ENCODE peak calls at places on chromosome 10, in four cellular contexts. T, R, Y and F are unnamed samples.

GRCh38 chr10:124077216-124077615 is 16.2 kb downstream of the CHST15 start:
- DNase-seq in T (no peak), R (no peak), Y (no peak), F (no peak)

GRCh38 chr10:44316187-44316921 is 68.5 kb downstream of the CXCL12 start:
- DNase-seq in R (no peak), T (no peak), Y (no peak), F (no peak)

GRCh38 chr10:90968448-90969086 is 47.7 kb upstream of the ANKRD1 start:
- DNase-seq in Y (no peak), T (no peak), R (no peak), F (no peak)

GRCh38 chr10:55629792-55630490 is 731.1 kb downstream of the ZWINT start:
- DNase-seq in Y (no peak), R (peak; percentile 48), T (no peak), F (no peak)

GRCh38 chr10:116272497-116273221 is at the start of gene GFRA1:
- DNase-seq in T (peak; percentile 32), R (peak; percentile 53), Y (no peak), F (no peak)

GRCh38 chr10:30058570-30059132 is 735 bp downstream of the JCAD start:
- DNase-seq in T (peak; percentile 23), R (no peak), Y (no peak), F (no peak)

GRCh38 chr10:48604408-48605263 is at the start of gene ARHGAP22:
- DNase-seq in R (peak; percentile 58), T (peak; percentile 74), Y (peak; percentile 22), F (peak; percentile 37)

GRCh38 chr10:50624866-50625491 is 1.2 kb upstream of the SGMS1 start:
- DNase-seq in Y (peak; percentile 6), R (peak; percentile 78), T (peak; percentile 61), F (no peak)

GRCh38 chr10:47025253-47025539 is 114.0 kb downstream of the PTPN20 start:
- DNase-seq in Y (no peak), R (no peak), T (no peak), F (no peak)

GRCh38 chr10:13890617-13891541 is 304.1 kb downstream of the PRPF18 start:
- DNase-seq in T (no peak), Y (no peak), R (no peak), F (no peak)

GRCh38 chr10:93473804-93474472 is 8.2 kb downstream of the MYOF start:
- DNase-seq in R (no peak), T (no peak), Y (no peak), F (no peak)

GRCh38 chr10:93476756-93477155 is 5.4 kb downstream of the MYOF start:
- DNase-seq in Y (no peak), R (no peak), T (no peak), F (no peak)

GRCh38 chr10:93473161-93473560 is 9.0 kb downstream of the MYOF start:
- DNase-seq in T (no peak), R (no peak), Y (no peak), F (no peak)

GRCh38 chr10:93475227-93475626 is 6.9 kb downstream of the MYOF start:
- DNase-seq in R (no peak), Y (no peak), T (no peak), F (no peak)

GRCh38 chr10:93475871-93476270 is 6.3 kb downstream of the MYOF start:
- DNase-seq in R (no peak), Y (no peak), T (no peak), F (no peak)
- TF ChIP-seq CTCF in R (no peak), Y (no peak), T (no peak), F (no peak)

GRCh38 chr10:52450743-52451142 is 136.7 kb downstream of the DKK1 start:
- DNase-seq in R (no peak), Y (no peak), T (no peak), F (no peak)
- TF ChIP-seq CTCF in R (no peak), Y (no peak), T (no peak), F (no peak)

GRCh38 chr10:24493168-24493567 is 230.5 kb downstream of the ARHGAP21 start:
- DNase-seq in Y (no peak), T (no peak), R (no peak), F (no peak)
- TF ChIP-seq CTCF in Y (no peak), T (no peak), R (no peak), F (no peak)

GRCh38 chr10:79067241-79068202 is 1.2 kb upstream of the ZMIZ1 start:
- DNase-seq in T (peak; percentile 93), R (peak; percentile 76), Y (peak; percentile 63), F (peak; percentile 76)
- TF ChIP-seq CTCF in T (no peak), R (no peak), Y (no peak), F (no peak)